ENCODE peak calls at places on chromosomes 2 and 18, in six cellular contexts. Q is colonic mucosa, V is pancreas, E is heart left ventricle, W is SJSA1, X is IMR-90. L is an unnamed sample.
A peak's percentile ranks its signal among the peaks of the same experiment; 100 is the strongest.

GRCh38 chr18:35432565-35433001 is 55.4 kb upstream of the ZNF396 start:
- DNase-seq in Q (no peak), V (no peak), E (no peak), W (no peak), X (no peak), L (no peak)

GRCh38 chr2:24543252-24543651 is 52.2 kb downstream of the NCOA1 start:
- DNase-seq in Q (peak; percentile 24), V (no peak), E (no peak), W (no peak), X (no peak), L (no peak)

GRCh38 chr18:73688851-73689659 is 458.6 kb downstream of the FBXO15 start:
- DNase-seq in Q (no peak), V (no peak), E (no peak), W (no peak), X (peak; percentile 98), L (peak; percentile 84)

GRCh38 chr2:236947896-236948295 is 137.8 kb upstream of the COPS8 start:
- DNase-seq in Q (peak; percentile 3), V (no peak), E (no peak), W (peak; percentile 28), X (no peak), L (no peak)

GRCh38 chr18:23963443-23964185 is 50.9 kb upstream of the TTC39C start:
- DNase-seq in Q (no peak), V (no peak), E (no peak), W (no peak), X (no peak), L (no peak)

GRCh38 chr18:74303306-74303705 is 11.5 kb upstream of the CYB5A start:
- DNase-seq in Q (no peak), V (no peak), E (no peak), W (no peak), X (no peak), L (no peak)

GRCh38 chr18:5488844-5489243 is 55.0 kb downstream of the EPB41L3 start:
- DNase-seq in Q (no peak), V (no peak), E (peak; percentile 63), W (no peak), X (no peak), L (no peak)

GRCh38 chr2:206154197-206154596 is 5.0 kb downstream of the NDUFS1 start:
- DNase-seq in Q (no peak), V (no peak), E (no peak), W (no peak), X (no peak), L (no peak)

GRCh38 chr2:11757101-11757500 is 10.7 kb downstream of the LPIN1 start:
- DNase-seq in Q (no peak), V (no peak), E (no peak), W (no peak), X (no peak), L (no peak)

GRCh38 chr2:8281950-8282857 is 399.7 kb upstream of the ID2 start:
- DNase-seq in Q (peak; percentile 71), V (no peak), E (no peak), W (no peak), X (no peak), L (no peak)

GRCh38 chr2:138294451-138294850 is 207.1 kb upstream of the SPOPL start:
- DNase-seq in Q (no peak), V (no peak), E (no peak), W (no peak), X (no peak), L (no peak)

GRCh38 chr2:29664578-29664977 is 256.8 kb downstream of the ALK start:
- DNase-seq in Q (no peak), V (no peak), E (no peak), W (no peak), X (no peak), L (no peak)

GRCh38 chr2:229731916-229732315 is 17.6 kb upstream of the DNER start:
- DNase-seq in Q (no peak), V (no peak), E (no peak), W (no peak), X (peak; percentile 17), L (peak; percentile 12)

GRCh38 chr18:28147674-28148171 is 29.2 kb downstream of the CDH2 start:
- DNase-seq in Q (no peak), V (no peak), E (no peak), W (no peak), X (peak; percentile 85), L (peak; percentile 69)

GRCh38 chr2:144553379-144553778 is 33.5 kb upstream of the ZEB2 start:
- DNase-seq in Q (no peak), V (no peak), E (no peak), W (no peak), X (peak; percentile 97), L (peak; percentile 95)

GRCh38 chr2:12265646-12266045 is 451.1 kb upstream of the TRIB2 start:
- DNase-seq in Q (no peak), V (no peak), E (no peak), W (no peak), X (peak; percentile 18), L (no peak)

GRCh38 chr2:36511858-36512630 is 85.9 kb downstream of the FEZ2 start:
- DNase-seq in Q (no peak), V (no peak), E (no peak), W (no peak), X (no peak), L (no peak)

GRCh38 chr2:88018969-88019368 is 2.6 kb upstream of the RNU2-63P start:
- DNase-seq in Q (no peak), V (no peak), E (no peak), W (peak; percentile 38), X (no peak), L (no peak)

GRCh38 chr2:212135739-212136138 is 402.9 kb downstream of the ERBB4 start:
- DNase-seq in Q (no peak), V (no peak), E (no peak), W (no peak), X (peak; percentile 38), L (no peak)

GRCh38 chr18:67468038-67468437 is 48.5 kb downstream of the DSEL start:
- DNase-seq in Q (no peak), V (no peak), E (no peak), W (no peak), X (no peak), L (no peak)

GRCh38 chr18:67599277-67599676 is 82.8 kb upstream of the DSEL start:
- DNase-seq in Q (no peak), V (no peak), E (no peak), W (no peak), X (peak; percentile 73), L (peak; percentile 28)

GRCh38 chr18:79614211-79615028 is 65.2 kb upstream of the CTDP1 start:
- DNase-seq in Q (no peak), V (peak; percentile 42), E (no peak), W (no peak), X (no peak), L (no peak)

GRCh38 chr2:158544998-158545397 is 88.2 kb downstream of the PKP4 start:
- DNase-seq in Q (no peak), V (no peak), E (no peak), W (no peak), X (no peak), L (no peak)

DNA sequence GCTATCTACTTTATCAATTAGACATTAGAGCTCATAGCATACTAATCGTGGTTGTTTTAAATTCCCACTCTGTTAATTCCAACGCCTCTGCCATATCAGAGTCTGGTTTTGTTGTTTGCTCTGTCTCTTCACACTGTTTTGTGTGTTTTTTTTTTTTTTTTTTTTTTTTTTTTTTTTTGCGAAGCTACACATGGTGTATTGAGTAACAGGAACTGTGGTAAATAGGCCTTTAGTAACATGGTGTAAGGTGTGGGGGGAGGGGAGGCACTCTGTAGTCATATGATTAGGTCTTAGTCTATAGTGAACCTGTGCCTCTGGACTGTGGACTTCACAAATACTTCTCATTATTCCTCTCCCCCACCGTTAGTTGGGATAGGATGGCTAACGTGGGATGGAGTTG is 370.7 kb upstream of the RAB12 start:
- DNase-seq in Q (no peak), V (no peak), E (no peak), W (no peak), X (no peak), L (no peak)
- H3K4me3 ChIP-seq in Q (no peak overlapping the region), V (no peak overlapping the region), E (no peak overlapping the region), W (no peak overlapping the region), X (no peak overlapping the region), L (no peak overlapping the region)

GRCh38 chr2:207331674-207332073 is 165.9 kb upstream of the KLF7 start:
- DNase-seq in Q (no peak), V (no peak), E (no peak), W (no peak), X (no peak), L (no peak)

GRCh38 chr2:207332473-207333212 is 166.9 kb upstream of the KLF7 start:
- DNase-seq in Q (no peak), V (no peak), E (no peak), W (no peak), X (peak; percentile 30), L (no peak)

GRCh38 chr2:207333599-207334308 is 168.0 kb upstream of the KLF7 start:
- DNase-seq in Q (no peak), V (no peak), E (no peak), W (no peak), X (peak; percentile 44), L (no peak)

GRCh38 chr2:207334631-207335371 is 169.1 kb upstream of the KLF7 start:
- DNase-seq in Q (no peak), V (no peak), E (peak; percentile 78), W (peak; percentile 98), X (peak; percentile 100), L (peak; percentile 97)

GRCh38 chr2:207334309-207334630 is 168.5 kb upstream of the KLF7 start:
- DNase-seq in Q (no peak), V (no peak), E (no peak), W (no peak), X (no peak), L (no peak)
- H3K4me3 ChIP-seq in Q (no peak overlapping the region), V (no peak overlapping the region), E (no peak overlapping the region), W (peak overlapping the region; percentile 26), X (peak overlapping the region; percentile 24), L (peak overlapping the region; percentile 28)

GRCh38 chr2:9473985-9474360 is 378 bp upstream of the IAH1 start:
- DNase-seq in Q (peak; percentile 67), V (no peak), E (peak; percentile 77), W (no peak), X (no peak), L (no peak)
- H3K4me3 ChIP-seq in Q (peak overlapping the region; percentile 91), V (peak overlapping the region; percentile 87), E (peak overlapping the region; percentile 81), W (peak overlapping the region; percentile 87), X (peak overlapping the region; percentile 99), L (peak overlapping the region; percentile 82)

GRCh38 chr2:181458881-181459280 is 1.7 kb downstream of the ITGA4 start:
- DNase-seq in Q (no peak), V (no peak), E (no peak), W (no peak), X (no peak), L (no peak)
- H3K4me3 ChIP-seq in Q (peak overlapping the region; percentile 39), V (peak overlapping the region; percentile 50), E (no peak overlapping the region), W (no peak overlapping the region), X (no peak overlapping the region), L (peak overlapping the region; percentile 87)

DNA sequence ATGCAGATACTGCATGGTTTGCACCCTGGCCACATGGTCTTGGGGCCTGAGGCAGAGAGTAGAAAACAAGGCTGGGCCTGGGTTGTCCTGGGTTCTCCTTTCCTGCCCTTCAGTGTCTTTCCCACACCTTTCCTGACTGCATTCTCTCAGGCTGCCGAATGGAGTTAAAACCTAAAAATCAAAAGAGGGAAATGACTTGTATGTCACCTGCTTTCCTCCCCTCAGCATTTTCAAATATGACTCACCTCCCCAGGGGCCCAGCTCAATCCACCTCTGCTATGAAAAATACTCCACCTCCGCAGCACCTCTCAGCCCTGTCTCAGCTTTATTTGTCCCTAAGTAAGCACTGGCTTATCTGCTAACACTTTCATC is 457.8 kb upstream of the MEX3C start:
- DNase-seq in Q (no peak), V (no peak), E (no peak), W (no peak), X (no peak), L (no peak)
- H3K4me3 ChIP-seq in Q (no peak overlapping the region), V (no peak overlapping the region), E (no peak overlapping the region), W (no peak overlapping the region), X (no peak overlapping the region), L (no peak overlapping the region)

GRCh38 chr2:121902171-121902591 is 146.7 kb downstream of the TSN start:
- DNase-seq in Q (no peak), V (no peak), E (no peak), W (no peak), X (peak; percentile 6), L (no peak)
- H3K4me3 ChIP-seq in Q (no peak overlapping the region), V (no peak overlapping the region), E (no peak overlapping the region), W (no peak overlapping the region), X (no peak overlapping the region), L (no peak overlapping the region)

L was measured in skeletal muscle cell.